ENCODE peak calls at places on chromosomes 3 and 15, in four cellular contexts. One of them, this sample, is unnamed.

GRCh38 chr3:125512135-125512920 is 7.7 kb downstream of the SNX4 start:
- DNase-seq in HepG2: no peak
- DNase-seq in K562: no peak
- DNase-seq in GM12878: peak; percentile 26
- DNase-seq in this sample: peak; percentile 40

GRCh38 chr15:80550219-80550909 is 144.7 kb upstream of the ABHD17C start:
- DNase-seq in HepG2: peak; percentile 37
- DNase-seq in K562: no peak
- DNase-seq in GM12878: peak; percentile 5
- DNase-seq in this sample: no peak

GRCh38 chr3:136068708-136069107 is 103.2 kb downstream of the PPP2R3A start:
- DNase-seq in HepG2: no peak
- DNase-seq in K562: no peak
- DNase-seq in GM12878: no peak
- DNase-seq in this sample: no peak

GRCh38 chr3:62332771-62333381 is 40.5 kb downstream of the FEZF2 start:
- DNase-seq in HepG2: no peak
- DNase-seq in K562: no peak
- DNase-seq in GM12878: no peak
- DNase-seq in this sample: peak; percentile 9

GRCh38 chr15:101528108-101528916 is 38.8 kb upstream of the PCSK6 start:
- DNase-seq in HepG2: peak; percentile 97
- DNase-seq in K562: no peak
- DNase-seq in GM12878: no peak
- DNase-seq in this sample: no peak

GRCh38 chr3:15303216-15303615 is 29.2 kb downstream of the SH3BP5 start:
- DNase-seq in HepG2: no peak
- DNase-seq in K562: no peak
- DNase-seq in GM12878: no peak
- DNase-seq in this sample: no peak

GRCh38 chr3:41997702-41998551 is 36.0 kb upstream of the ULK4 start:
- DNase-seq in HepG2: no peak
- DNase-seq in K562: no peak
- DNase-seq in GM12878: no peak
- DNase-seq in this sample: no peak

GRCh38 chr3:170584585-170585007 is 1.3 kb downstream of the SLC7A14 start:
- DNase-seq in HepG2: peak; percentile 37
- DNase-seq in K562: peak; percentile 76
- DNase-seq in GM12878: no peak
- DNase-seq in this sample: peak; percentile 42

GRCh38 chr3:66138336-66139234 is 82.2 kb upstream of the SLC25A26 start:
- DNase-seq in HepG2: peak; percentile 65
- DNase-seq in K562: peak; percentile 6
- DNase-seq in GM12878: no peak
- DNase-seq in this sample: peak; percentile 72

GRCh38 chr15:98903377-98904018 is 104.1 kb downstream of the PGPEP1L start:
- DNase-seq in HepG2: no peak
- DNase-seq in K562: no peak
- DNase-seq in GM12878: no peak
- DNase-seq in this sample: no peak

GRCh38 chr15:67322481-67322880 is 67.9 kb downstream of the IQCH start:
- DNase-seq in HepG2: no peak
- DNase-seq in K562: no peak
- DNase-seq in GM12878: no peak
- DNase-seq in this sample: no peak

GRCh38 chr3:31364711-31365110 is 168.0 kb upstream of the STT3B start:
- DNase-seq in HepG2: no peak
- DNase-seq in K562: no peak
- DNase-seq in GM12878: no peak
- DNase-seq in this sample: no peak

GRCh38 chr15:72495007-72495406 is 20.9 kb downstream of the ARIH1 start:
- DNase-seq in HepG2: no peak
- DNase-seq in K562: no peak
- DNase-seq in GM12878: no peak
- DNase-seq in this sample: no peak

GRCh38 chr3:25856902-25857518 is 67.1 kb downstream of the OXSM start:
- DNase-seq in HepG2: peak; percentile 23
- DNase-seq in K562: peak; percentile 61
- DNase-seq in GM12878: no peak
- DNase-seq in this sample: peak; percentile 59

GRCh38 chr15:65189102-65189740 is 4.1 kb upstream of the CLPX start:
- DNase-seq in HepG2: peak; percentile 54
- DNase-seq in K562: peak; percentile 36
- DNase-seq in GM12878: no peak
- DNase-seq in this sample: peak; percentile 80

DNA sequence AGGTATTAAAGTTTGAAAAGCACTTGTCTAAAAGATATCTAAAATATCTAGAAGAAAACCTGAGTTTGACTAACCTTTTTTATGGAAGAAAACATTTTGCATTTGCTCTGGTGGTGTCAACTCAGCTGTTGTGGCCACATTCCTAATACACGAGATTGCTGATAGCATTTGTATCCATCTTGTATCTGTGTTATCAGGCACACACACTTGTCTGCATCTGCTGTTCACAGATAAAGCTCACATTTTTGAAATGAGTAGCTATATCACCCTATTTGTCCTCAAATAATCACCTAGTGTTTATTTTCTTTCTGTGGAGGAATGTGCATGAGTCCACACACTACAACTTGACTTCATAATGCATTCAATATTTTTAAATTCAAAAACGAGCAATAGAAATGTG is 632.3 kb upstream of the NR2F2 start:
- DNase-seq in HepG2: no peak
- DNase-seq in K562: peak; percentile 22
- DNase-seq in GM12878: no peak
- DNase-seq in this sample: no peak
- TF ChIP-seq FOXM1 in HepG2: no peak
- TF ChIP-seq FOXM1 in K562: peak; percentile 84
- TF ChIP-seq FOXM1 in GM12878: no peak
- TF ChIP-seq FOXM1 in this sample: no peak

GRCh38 chr3:177642482-177643163 is 445.3 kb upstream of the TBL1XR1 start:
- DNase-seq in HepG2: no peak
- DNase-seq in K562: no peak
- DNase-seq in GM12878: no peak
- DNase-seq in this sample: peak; percentile 3
- TF ChIP-seq CHD2 in HepG2: no peak
- TF ChIP-seq CHD2 in K562: no peak
- TF ChIP-seq CHD2 in GM12878: no peak
- TF ChIP-seq CHD2 in this sample: no peak

DNA sequence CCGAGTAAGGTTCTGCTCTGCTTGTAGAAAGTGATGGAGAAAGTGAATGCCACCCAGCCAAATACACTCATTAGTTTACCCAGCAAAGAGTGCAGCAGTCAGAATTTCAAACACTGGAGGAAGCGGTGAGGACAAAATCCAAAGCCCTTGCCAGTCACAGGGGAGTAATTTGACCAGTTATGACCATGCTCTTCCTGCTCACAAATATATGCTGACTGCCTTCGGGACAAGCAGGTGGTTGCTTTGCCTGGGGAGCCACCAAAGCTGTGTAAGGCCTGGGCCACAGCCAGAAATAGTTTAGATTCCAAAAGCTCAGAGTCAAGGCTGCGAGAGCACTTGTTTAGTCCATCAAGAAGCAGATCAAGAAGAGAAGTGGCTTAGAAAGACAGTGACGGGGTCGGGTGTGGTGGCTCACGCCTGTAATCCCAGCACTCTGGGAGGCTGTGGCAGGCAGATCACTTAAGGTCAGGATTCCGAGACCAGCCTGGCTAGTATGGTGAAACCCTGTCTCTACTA is 51.0 kb upstream of the ATP13A3 start:
- DNase-seq in HepG2: peak; percentile 67
- DNase-seq in K562: no peak
- DNase-seq in GM12878: no peak
- DNase-seq in this sample: no peak
- TF ChIP-seq FOXM1 in HepG2: no peak
- TF ChIP-seq FOXM1 in K562: no peak
- TF ChIP-seq FOXM1 in GM12878: no peak
- TF ChIP-seq FOXM1 in this sample: no peak

GRCh38 chr3:138862531-138862923 is 27.8 kb upstream of the PIK3CB start:
- DNase-seq in HepG2: no peak
- DNase-seq in K562: no peak
- DNase-seq in GM12878: no peak
- DNase-seq in this sample: no peak
- TF ChIP-seq CHD2 in HepG2: no peak
- TF ChIP-seq CHD2 in K562: no peak
- TF ChIP-seq CHD2 in GM12878: no peak
- TF ChIP-seq CHD2 in this sample: no peak

GRCh38 chr15:97084650-97085049 is 754.1 kb downstream of the NR2F2 start:
- DNase-seq in HepG2: no peak
- DNase-seq in K562: no peak
- DNase-seq in GM12878: no peak
- DNase-seq in this sample: no peak

GRCh38 chr15:97078556-97078955 is 748.1 kb downstream of the NR2F2 start:
- DNase-seq in HepG2: no peak
- DNase-seq in K562: no peak
- DNase-seq in GM12878: no peak
- DNase-seq in this sample: no peak

GRCh38 chr15:97081666-97082226 is 751.2 kb downstream of the NR2F2 start:
- DNase-seq in HepG2: no peak
- DNase-seq in K562: no peak
- DNase-seq in GM12878: no peak
- DNase-seq in this sample: no peak

GRCh38 chr15:97085806-97086205 is 755.3 kb downstream of the NR2F2 start:
- DNase-seq in HepG2: no peak
- DNase-seq in K562: no peak
- DNase-seq in GM12878: no peak
- DNase-seq in this sample: no peak

GRCh38 chr15:97082835-97083234 is 752.3 kb downstream of the NR2F2 start:
- DNase-seq in HepG2: no peak
- DNase-seq in K562: no peak
- DNase-seq in GM12878: no peak
- DNase-seq in this sample: no peak
- TF ChIP-seq FOXM1 in HepG2: no peak
- TF ChIP-seq FOXM1 in K562: no peak
- TF ChIP-seq FOXM1 in GM12878: no peak
- TF ChIP-seq FOXM1 in this sample: no peak

DNA sequence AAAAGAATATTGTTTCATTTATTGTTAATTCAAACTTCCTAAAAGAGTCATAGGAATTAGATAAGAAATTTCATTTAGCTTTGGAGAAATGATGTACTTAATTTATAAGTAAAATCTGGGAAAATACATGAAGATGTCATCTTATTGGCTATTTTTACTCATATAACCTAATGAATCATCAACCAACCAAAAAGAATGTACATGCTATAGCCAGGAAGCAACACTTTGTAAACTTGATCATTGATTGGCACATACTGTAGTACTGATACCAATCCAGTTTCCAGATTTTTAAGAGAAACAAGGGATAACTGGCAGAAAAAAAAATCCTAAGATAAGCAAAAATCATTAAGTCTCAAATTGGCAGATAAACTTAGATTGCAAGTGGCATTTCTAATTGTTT is 207.9 kb upstream of the CDIN1 start:
- DNase-seq in HepG2: no peak
- DNase-seq in K562: no peak
- DNase-seq in GM12878: no peak
- DNase-seq in this sample: no peak
- TF ChIP-seq CHD2 in HepG2: no peak
- TF ChIP-seq CHD2 in K562: no peak
- TF ChIP-seq CHD2 in GM12878: no peak
- TF ChIP-seq CHD2 in this sample: no peak

This sample was measured in SK-N-SH.